ENCODE peak calls at places on chromosomes 11 and 22, in nine cellular contexts. One of them, this sample, is unnamed.

GRCh38 chr22:40709752-40710413 is 30.6 kb downstream of the MCHR1 start:
- DNase-seq in cardiac muscle cell: no peak
- DNase-seq in PC-3: no peak
- DNase-seq in breast epithelium: no peak
- DNase-seq in mammary epithelial cell: no peak
- DNase-seq in fibroblast of lung: peak
- DNase-seq in dorsolateral prefrontal cortex: no peak
- DNase-seq in spleen: no peak
- DNase-seq in heart right ventricle: peak
- DNase-seq in this sample: peak

GRCh38 chr11:62025429-62026105 is 58.1 kb upstream of the FTH1 start:
- DNase-seq in heart right ventricle: peak
- DNase-seq in PC-3: peak
- DNase-seq in cardiac muscle cell: no peak
- DNase-seq in dorsolateral prefrontal cortex: no peak
- DNase-seq in mammary epithelial cell: peak
- DNase-seq in breast epithelium: no peak
- DNase-seq in spleen: peak
- DNase-seq in fibroblast of lung: peak
- DNase-seq in this sample: peak

GRCh38 chr11:834371-835316 is 1.9 kb downstream of the CD151 start:
- DNase-seq in mammary epithelial cell: peak
- DNase-seq in spleen: peak
- DNase-seq in heart right ventricle: peak
- DNase-seq in dorsolateral prefrontal cortex: no peak
- DNase-seq in breast epithelium: peak
- DNase-seq in cardiac muscle cell: no peak
- DNase-seq in PC-3: peak
- DNase-seq in fibroblast of lung: peak
- DNase-seq in this sample: peak

GRCh38 chr22:19756288-19757128 is 4.1 kb upstream of the TBX1 start:
- DNase-seq in PC-3: peak
- DNase-seq in heart right ventricle: no peak
- DNase-seq in spleen: peak
- DNase-seq in fibroblast of lung: no peak
- DNase-seq in mammary epithelial cell: peak
- DNase-seq in cardiac muscle cell: peak
- DNase-seq in breast epithelium: peak
- DNase-seq in dorsolateral prefrontal cortex: no peak
- DNase-seq in this sample: no peak

GRCh38 chr22:26547426-26547825 is 35.2 kb upstream of the TFIP11 start:
- DNase-seq in cardiac muscle cell: no peak
- DNase-seq in PC-3: no peak
- DNase-seq in heart right ventricle: no peak
- DNase-seq in mammary epithelial cell: peak
- DNase-seq in spleen: no peak
- DNase-seq in fibroblast of lung: no peak
- DNase-seq in dorsolateral prefrontal cortex: no peak
- DNase-seq in breast epithelium: no peak
- DNase-seq in this sample: no peak

GRCh38 chr11:10398525-10398924 is 56.5 kb upstream of the AMPD3 start:
- DNase-seq in breast epithelium: no peak
- DNase-seq in heart right ventricle: no peak
- DNase-seq in dorsolateral prefrontal cortex: no peak
- DNase-seq in PC-3: no peak
- DNase-seq in spleen: no peak
- DNase-seq in cardiac muscle cell: no peak
- DNase-seq in mammary epithelial cell: no peak
- DNase-seq in fibroblast of lung: no peak
- DNase-seq in this sample: no peak

GRCh38 chr11:132463941-132464340 is 1068.4 kb downstream of the OPCML start:
- DNase-seq in breast epithelium: no peak
- DNase-seq in cardiac muscle cell: no peak
- DNase-seq in spleen: no peak
- DNase-seq in mammary epithelial cell: no peak
- DNase-seq in heart right ventricle: peak
- DNase-seq in dorsolateral prefrontal cortex: no peak
- DNase-seq in PC-3: no peak
- DNase-seq in fibroblast of lung: peak
- DNase-seq in this sample: no peak

GRCh38 chr22:23181763-23182288 is 1.5 kb downstream of the BCR start:
- DNase-seq in cardiac muscle cell: no peak
- DNase-seq in mammary epithelial cell: no peak
- DNase-seq in PC-3: no peak
- DNase-seq in dorsolateral prefrontal cortex: no peak
- DNase-seq in heart right ventricle: no peak
- DNase-seq in fibroblast of lung: no peak
- DNase-seq in spleen: peak
- DNase-seq in breast epithelium: no peak
- DNase-seq in this sample: no peak

GRCh38 chr11:8586184-8586583 is 7.8 kb downstream of the STK33 start:
- DNase-seq in spleen: no peak
- DNase-seq in cardiac muscle cell: no peak
- DNase-seq in fibroblast of lung: no peak
- DNase-seq in PC-3: no peak
- DNase-seq in heart right ventricle: no peak
- DNase-seq in breast epithelium: no peak
- DNase-seq in dorsolateral prefrontal cortex: no peak
- DNase-seq in mammary epithelial cell: no peak
- DNase-seq in this sample: no peak

GRCh38 chr11:26297179-26297970 is 34.6 kb upstream of the ANO3 start:
- DNase-seq in dorsolateral prefrontal cortex: no peak
- DNase-seq in heart right ventricle: no peak
- DNase-seq in mammary epithelial cell: peak
- DNase-seq in fibroblast of lung: peak
- DNase-seq in PC-3: peak
- DNase-seq in spleen: no peak
- DNase-seq in breast epithelium: no peak
- DNase-seq in cardiac muscle cell: peak
- DNase-seq in this sample: no peak

GRCh38 chr11:118615282-118615979 is 8.0 kb downstream of the PHLDB1 start:
- DNase-seq in breast epithelium: peak
- DNase-seq in PC-3: no peak
- DNase-seq in dorsolateral prefrontal cortex: peak
- DNase-seq in spleen: peak
- DNase-seq in cardiac muscle cell: peak
- DNase-seq in mammary epithelial cell: no peak
- DNase-seq in heart right ventricle: no peak
- DNase-seq in fibroblast of lung: no peak
- DNase-seq in this sample: no peak

GRCh38 chr11:78187366-78188011 is 937 bp downstream of the KCTD21 start:
- DNase-seq in fibroblast of lung: no peak
- DNase-seq in dorsolateral prefrontal cortex: no peak
- DNase-seq in cardiac muscle cell: no peak
- DNase-seq in breast epithelium: peak
- DNase-seq in PC-3: no peak
- DNase-seq in spleen: no peak
- DNase-seq in mammary epithelial cell: no peak
- DNase-seq in heart right ventricle: no peak
- DNase-seq in this sample: peak

GRCh38 chr22:45103756-45104155 is 60.0 kb upstream of the NUP50 start:
- DNase-seq in PC-3: no peak
- DNase-seq in cardiac muscle cell: no peak
- DNase-seq in fibroblast of lung: no peak
- DNase-seq in dorsolateral prefrontal cortex: no peak
- DNase-seq in breast epithelium: no peak
- DNase-seq in spleen: no peak
- DNase-seq in mammary epithelial cell: no peak
- DNase-seq in heart right ventricle: no peak
- DNase-seq in this sample: no peak

GRCh38 chr22:40721266-40721665 is 42.0 kb downstream of the MCHR1 start:
- DNase-seq in mammary epithelial cell: peak
- DNase-seq in breast epithelium: no peak
- DNase-seq in spleen: no peak
- DNase-seq in cardiac muscle cell: peak
- DNase-seq in fibroblast of lung: peak
- DNase-seq in dorsolateral prefrontal cortex: no peak
- DNase-seq in PC-3: peak
- DNase-seq in heart right ventricle: no peak
- DNase-seq in this sample: no peak

GRCh38 chr11:100823360-100823759 is 136.3 kb downstream of the ARHGAP42 start:
- DNase-seq in dorsolateral prefrontal cortex: no peak
- DNase-seq in breast epithelium: no peak
- DNase-seq in mammary epithelial cell: no peak
- DNase-seq in PC-3: no peak
- DNase-seq in fibroblast of lung: peak
- DNase-seq in heart right ventricle: no peak
- DNase-seq in spleen: no peak
- DNase-seq in cardiac muscle cell: no peak
- DNase-seq in this sample: no peak

GRCh38 chr11:97140885-97141494 is 751.2 kb downstream of the JRKL start:
- DNase-seq in cardiac muscle cell: no peak
- DNase-seq in fibroblast of lung: peak
- DNase-seq in heart right ventricle: no peak
- DNase-seq in spleen: no peak
- DNase-seq in PC-3: peak
- DNase-seq in breast epithelium: no peak
- DNase-seq in dorsolateral prefrontal cortex: no peak
- DNase-seq in mammary epithelial cell: peak
- DNase-seq in this sample: no peak

GRCh38 chr11:71356280-71356876 is 91.8 kb downstream of the DHCR7 start:
- DNase-seq in cardiac muscle cell: no peak
- DNase-seq in PC-3: no peak
- DNase-seq in dorsolateral prefrontal cortex: no peak
- DNase-seq in fibroblast of lung: no peak
- DNase-seq in spleen: peak
- DNase-seq in heart right ventricle: no peak
- DNase-seq in breast epithelium: no peak
- DNase-seq in mammary epithelial cell: no peak
- DNase-seq in this sample: no peak
- TF ChIP-seq CTCF in cardiac muscle cell: no peak
- TF ChIP-seq CTCF in PC-3: no peak
- TF ChIP-seq CTCF in dorsolateral prefrontal cortex: no peak
- TF ChIP-seq CTCF in fibroblast of lung: no peak
- TF ChIP-seq CTCF in spleen: no peak
- TF ChIP-seq CTCF in heart right ventricle: no peak
- TF ChIP-seq CTCF in breast epithelium: no peak
- TF ChIP-seq CTCF in mammary epithelial cell: no peak
- TF ChIP-seq CTCF in this sample: no peak

GRCh38 chr11:66646875-66647274 is 8.4 kb downstream of the RBM4 start:
- DNase-seq in mammary epithelial cell: no peak
- DNase-seq in dorsolateral prefrontal cortex: no peak
- DNase-seq in breast epithelium: no peak
- DNase-seq in fibroblast of lung: no peak
- DNase-seq in heart right ventricle: no peak
- DNase-seq in cardiac muscle cell: no peak
- DNase-seq in PC-3: no peak
- DNase-seq in spleen: no peak
- DNase-seq in this sample: no peak
- H3K27ac ChIP-seq in mammary epithelial cell: no peak
- H3K27ac ChIP-seq in dorsolateral prefrontal cortex: no peak
- H3K27ac ChIP-seq in breast epithelium: no peak
- H3K27ac ChIP-seq in fibroblast of lung: no peak
- H3K27ac ChIP-seq in heart right ventricle: no peak
- H3K27ac ChIP-seq in cardiac muscle cell: peak
- H3K27ac ChIP-seq in PC-3: no peak
- H3K27ac ChIP-seq in spleen: no peak
- H3K27ac ChIP-seq in this sample: no peak

DNA sequence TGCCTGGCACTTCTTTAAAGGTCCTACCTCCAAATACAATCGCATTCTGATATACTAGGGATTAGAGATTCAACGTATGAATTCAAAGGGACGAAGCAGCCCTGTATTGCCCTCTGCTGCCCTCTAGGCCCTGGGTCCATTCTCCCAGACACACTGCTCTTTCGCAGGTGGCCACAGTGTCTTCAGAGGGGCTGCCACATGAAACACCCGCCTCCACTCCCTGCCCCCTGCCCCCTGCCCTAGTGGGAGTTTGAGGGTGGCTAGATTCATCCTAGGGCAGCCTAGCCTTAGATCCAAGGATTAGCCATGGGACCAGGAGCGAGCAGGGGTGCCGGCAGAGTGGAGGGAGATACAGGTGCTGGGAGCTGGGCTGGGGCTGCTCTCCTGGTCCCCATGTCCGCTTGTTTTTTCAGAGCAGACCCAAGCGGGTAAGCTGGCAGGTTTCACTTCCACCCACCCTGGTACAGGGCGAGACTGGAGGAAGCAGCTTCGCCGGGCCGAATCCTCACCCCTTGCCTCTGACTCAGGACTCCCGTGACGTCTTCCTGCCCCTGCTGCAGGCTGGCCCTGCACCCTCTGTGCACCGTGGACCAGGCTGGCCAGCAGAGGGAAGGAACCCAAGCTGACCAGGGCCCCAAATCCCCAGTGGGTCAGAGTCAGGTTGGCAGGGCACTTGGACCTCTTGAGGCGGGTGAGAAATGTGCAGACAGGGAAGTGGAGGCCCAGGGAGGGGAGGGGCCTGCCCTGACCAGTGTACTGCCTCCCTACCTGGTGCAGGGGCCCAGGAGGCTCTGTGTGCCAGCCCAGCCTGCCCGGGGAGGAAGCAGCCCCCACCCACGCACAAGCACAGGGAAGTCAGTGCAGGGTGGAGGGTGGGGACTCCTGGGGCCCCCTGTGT is 28.4 kb upstream of the HMOX1 start:
- DNase-seq in breast epithelium: no peak
- DNase-seq in heart right ventricle: peak
- DNase-seq in spleen: peak
- DNase-seq in cardiac muscle cell: peak
- DNase-seq in PC-3: peak
- DNase-seq in fibroblast of lung: no peak
- DNase-seq in mammary epithelial cell: no peak
- DNase-seq in dorsolateral prefrontal cortex: peak
- DNase-seq in this sample: peak
- TF ChIP-seq CTCF in breast epithelium: no peak
- TF ChIP-seq CTCF in heart right ventricle: peak
- TF ChIP-seq CTCF in spleen: peak
- TF ChIP-seq CTCF in cardiac muscle cell: peak
- TF ChIP-seq CTCF in PC-3: peak
- TF ChIP-seq CTCF in fibroblast of lung: no peak
- TF ChIP-seq CTCF in mammary epithelial cell: no peak
- TF ChIP-seq CTCF in dorsolateral prefrontal cortex: peak
- TF ChIP-seq CTCF in this sample: no peak

GRCh38 chr11:22669368-22669767 is 3.0 kb downstream of the GAS2 start:
- DNase-seq in heart right ventricle: no peak
- DNase-seq in cardiac muscle cell: no peak
- DNase-seq in PC-3: no peak
- DNase-seq in mammary epithelial cell: no peak
- DNase-seq in spleen: no peak
- DNase-seq in fibroblast of lung: no peak
- DNase-seq in breast epithelium: no peak
- DNase-seq in dorsolateral prefrontal cortex: no peak
- DNase-seq in this sample: no peak

GRCh38 chr11:22671751-22672150 is 5.3 kb downstream of the GAS2 start:
- DNase-seq in spleen: no peak
- DNase-seq in PC-3: peak
- DNase-seq in cardiac muscle cell: no peak
- DNase-seq in mammary epithelial cell: no peak
- DNase-seq in breast epithelium: no peak
- DNase-seq in fibroblast of lung: peak
- DNase-seq in dorsolateral prefrontal cortex: no peak
- DNase-seq in heart right ventricle: no peak
- DNase-seq in this sample: no peak

GRCh38 chr11:22677153-22677890 is 10.9 kb downstream of the GAS2 start:
- DNase-seq in PC-3: no peak
- DNase-seq in dorsolateral prefrontal cortex: no peak
- DNase-seq in spleen: no peak
- DNase-seq in breast epithelium: no peak
- DNase-seq in heart right ventricle: no peak
- DNase-seq in cardiac muscle cell: no peak
- DNase-seq in mammary epithelial cell: no peak
- DNase-seq in fibroblast of lung: no peak
- DNase-seq in this sample: no peak

GRCh38 chr11:22670803-22671202 is 4.4 kb downstream of the GAS2 start:
- DNase-seq in heart right ventricle: no peak
- DNase-seq in spleen: no peak
- DNase-seq in PC-3: peak
- DNase-seq in breast epithelium: no peak
- DNase-seq in fibroblast of lung: peak
- DNase-seq in dorsolateral prefrontal cortex: no peak
- DNase-seq in cardiac muscle cell: peak
- DNase-seq in mammary epithelial cell: peak
- DNase-seq in this sample: no peak

GRCh38 chr11:22674470-22675426 is 8.3 kb downstream of the GAS2 start:
- DNase-seq in fibroblast of lung: no peak
- DNase-seq in spleen: no peak
- DNase-seq in breast epithelium: no peak
- DNase-seq in cardiac muscle cell: no peak
- DNase-seq in dorsolateral prefrontal cortex: no peak
- DNase-seq in mammary epithelial cell: no peak
- DNase-seq in PC-3: no peak
- DNase-seq in heart right ventricle: no peak
- DNase-seq in this sample: no peak
- H3K27ac ChIP-seq in fibroblast of lung: no peak
- H3K27ac ChIP-seq in spleen: no peak
- H3K27ac ChIP-seq in breast epithelium: no peak
- H3K27ac ChIP-seq in cardiac muscle cell: no peak
- H3K27ac ChIP-seq in dorsolateral prefrontal cortex: no peak
- H3K27ac ChIP-seq in mammary epithelial cell: no peak
- H3K27ac ChIP-seq in PC-3: no peak
- H3K27ac ChIP-seq in heart right ventricle: peak
- H3K27ac ChIP-seq in this sample: no peak

This sample was measured in sigmoid colon.